ENCODE peak calls at places on chromosomes 12 and 14, in four cellular contexts. K, Q, W and E are unnamed samples.

GRCh38 chr12:89355243-89356068 is 3.2 kb upstream of the DUSP6 start:
- DNase-seq in Q (no peak), K (no peak), W (peak), E (no peak)

GRCh38 chr12:88884600-88884999 is 304.3 kb upstream of the KITLG start:
- DNase-seq in W (no peak), K (no peak), Q (no peak), E (no peak)

GRCh38 chr14:39034481-39035296 is 68.3 kb downstream of the SEC23A start:
- DNase-seq in K (no peak), Q (peak), W (peak), E (no peak)

GRCh38 chr12:102757154-102757873 is 159.7 kb downstream of the PAH start:
- DNase-seq in K (no peak), W (no peak), Q (peak), E (peak)

GRCh38 chr12:6692888-6693287 is 3.7 kb upstream of the ZNF384 start:
- DNase-seq in Q (no peak), W (no peak), K (no peak), E (no peak)

GRCh38 chr12:81499809-81500208 is 259.3 kb downstream of the PPFIA2 start:
- DNase-seq in K (no peak), Q (no peak), W (no peak), E (no peak)

GRCh38 chr12:13210543-13211190 is 14.1 kb downstream of the EMP1 start:
- DNase-seq in K (no peak), W (no peak), Q (no peak), E (no peak)

GRCh38 chr12:116053479-116054195 is 223.9 kb downstream of the MED13L start:
- DNase-seq in Q (peak), K (peak), W (peak), E (peak)

GRCh38 chr12:56676851-56677601 is 11.1 kb downstream of the PTGES3 start:
- DNase-seq in Q (no peak), W (no peak), K (no peak), E (no peak)

GRCh38 chr12:119328111-119328510 is 6.4 kb upstream of the CCDC60 start:
- DNase-seq in W (no peak), Q (peak), K (no peak), E (no peak)
- TF ChIP-seq CTCF in W (no peak), Q (peak), K (no peak), E (no peak)

GRCh38 chr14:63547798-63548335 is 4.7 kb upstream of the PPP2R5E start:
- DNase-seq in W (no peak), Q (no peak), K (no peak), E (no peak)
- H3K4me3 ChIP-seq in W (no peak), Q (no peak), K (no peak), E (no peak)

GRCh38 chr12:44873898-44874297 is 2.2 kb downstream of the NELL2 start:
- DNase-seq in K (peak), W (peak), Q (no peak), E (peak)
- TF ChIP-seq CTCF in K (no peak), W (no peak), Q (no peak), E (no peak)

GRCh38 chr14:100981808-100982207 is 78.3 kb upstream of the RTL1 start:
- DNase-seq in W (no peak), K (peak), Q (no peak), E (peak)

GRCh38 chr14:100980823-100981222 is 77.3 kb upstream of the RTL1 start:
- DNase-seq in K (no peak), Q (no peak), W (no peak), E (no peak)

GRCh38 chr14:100983710-100984109 is 80.2 kb upstream of the RTL1 start:
- DNase-seq in K (no peak), W (no peak), Q (no peak), E (no peak)

GRCh38 chr14:100982764-100983163 is 79.2 kb upstream of the RTL1 start:
- DNase-seq in Q (no peak), W (no peak), K (peak), E (peak)

DNA sequence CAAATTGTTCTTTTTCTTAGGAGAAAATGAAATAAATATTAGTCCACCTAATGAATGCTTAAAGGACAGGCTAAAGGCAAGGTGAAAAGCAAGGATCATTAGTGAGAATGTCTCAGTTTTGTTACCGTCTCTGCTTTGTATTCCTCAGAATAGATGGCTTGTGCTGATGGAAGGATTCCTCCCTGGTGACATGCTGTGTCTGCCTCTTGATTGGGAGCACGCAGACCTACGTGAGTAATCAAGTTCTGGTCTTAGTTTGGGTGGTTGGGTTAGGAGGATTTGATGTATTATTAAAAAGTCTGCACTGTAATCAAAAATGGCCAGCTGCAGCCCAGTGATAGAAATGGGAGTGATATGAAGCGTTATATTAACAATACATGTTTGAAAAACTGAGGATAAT is 78.8 kb upstream of the RTL1 start:
- DNase-seq in K (no peak), W (no peak), Q (no peak), E (no peak)
- H3K4me3 ChIP-seq in K (no peak), W (no peak), Q (no peak), E (no peak)